ENCODE peak calls at places on chromosomes 11 and 22, in four cellular contexts. One of them, this sample, is unnamed.

GRCh38 chr11:100716848-100717247 is 29.8 kb downstream of the ARHGAP42 start:
- DNase-seq in tibial nerve: no peak
- DNase-seq in lung microvascular endothelial cell: no peak
- DNase-seq in kidney epithelial cell: no peak
- DNase-seq in this sample: no peak

GRCh38 chr11:105870521-105871113 is 151.4 kb downstream of the MSANTD4 start:
- DNase-seq in tibial nerve: no peak
- DNase-seq in lung microvascular endothelial cell: no peak
- DNase-seq in kidney epithelial cell: no peak
- DNase-seq in this sample: no peak

GRCh38 chr22:44329179-44329796 is 16.5 kb upstream of the SHISAL1 start:
- DNase-seq in kidney epithelial cell: no peak
- DNase-seq in tibial nerve: no peak
- DNase-seq in lung microvascular endothelial cell: no peak
- DNase-seq in this sample: no peak

GRCh38 chr11:74749127-74749964 is 697 bp downstream of the RNF169 start:
- DNase-seq in kidney epithelial cell: no peak
- DNase-seq in tibial nerve: no peak
- DNase-seq in lung microvascular endothelial cell: peak
- DNase-seq in this sample: no peak

GRCh38 chr11:57237204-57237681 is at the start of gene APLNR:
- DNase-seq in tibial nerve: no peak
- DNase-seq in kidney epithelial cell: no peak
- DNase-seq in lung microvascular endothelial cell: no peak
- DNase-seq in this sample: no peak

GRCh38 chr22:22110548-22111266 is 128.1 kb upstream of the TOP3B start:
- DNase-seq in kidney epithelial cell: peak
- DNase-seq in tibial nerve: no peak
- DNase-seq in lung microvascular endothelial cell: peak
- DNase-seq in this sample: no peak

GRCh38 chr11:62543680-62544444 is 2.7 kb downstream of the AHNAK start:
- DNase-seq in tibial nerve: no peak
- DNase-seq in lung microvascular endothelial cell: peak
- DNase-seq in kidney epithelial cell: no peak
- DNase-seq in this sample: no peak

GRCh38 chr11:12460441-12460840 is 83.1 kb downstream of the PARVA start:
- DNase-seq in tibial nerve: no peak
- DNase-seq in lung microvascular endothelial cell: no peak
- DNase-seq in kidney epithelial cell: no peak
- DNase-seq in this sample: no peak

GRCh38 chr11:46413755-46414465 is 22.3 kb upstream of the CHRM4 start:
- DNase-seq in kidney epithelial cell: no peak
- DNase-seq in lung microvascular endothelial cell: no peak
- DNase-seq in tibial nerve: no peak
- DNase-seq in this sample: no peak

GRCh38 chr11:128716661-128717210 is 22.9 kb downstream of the FLI1 start:
- DNase-seq in tibial nerve: no peak
- DNase-seq in kidney epithelial cell: no peak
- DNase-seq in lung microvascular endothelial cell: peak
- DNase-seq in this sample: no peak

GRCh38 chr11:30879322-30880020 is 293.3 kb upstream of the MPPED2 start:
- DNase-seq in kidney epithelial cell: no peak
- DNase-seq in tibial nerve: no peak
- DNase-seq in lung microvascular endothelial cell: peak
- DNase-seq in this sample: peak

GRCh38 chr22:43526951-43527350 is 115.1 kb downstream of the MPPED1 start:
- DNase-seq in kidney epithelial cell: no peak
- DNase-seq in lung microvascular endothelial cell: no peak
- DNase-seq in tibial nerve: no peak
- DNase-seq in this sample: no peak

GRCh38 chr22:22235564-22235963 is 9.0 kb upstream of the VPREB1 start:
- DNase-seq in tibial nerve: no peak
- DNase-seq in kidney epithelial cell: no peak
- DNase-seq in lung microvascular endothelial cell: peak
- DNase-seq in this sample: no peak

GRCh38 chr11:116931206-116931953 is 94.0 kb upstream of the APOA1 start:
- DNase-seq in lung microvascular endothelial cell: peak
- DNase-seq in kidney epithelial cell: no peak
- DNase-seq in tibial nerve: no peak
- DNase-seq in this sample: peak

GRCh38 chr22:39520874-39521857 is 804 bp downstream of the ATF4 start:
- DNase-seq in kidney epithelial cell: no peak
- DNase-seq in lung microvascular endothelial cell: peak
- DNase-seq in tibial nerve: peak
- DNase-seq in this sample: no peak

GRCh38 chr22:19822301-19823117 is 32.2 kb downstream of the GNB1L start:
- DNase-seq in lung microvascular endothelial cell: no peak
- DNase-seq in tibial nerve: no peak
- DNase-seq in kidney epithelial cell: no peak
- DNase-seq in this sample: no peak

GRCh38 chr11:34449013-34449412 is 10.3 kb downstream of the CAT start:
- DNase-seq in kidney epithelial cell: peak
- DNase-seq in tibial nerve: no peak
- DNase-seq in lung microvascular endothelial cell: no peak
- DNase-seq in this sample: no peak

GRCh38 chr22:49013707-49014106 is 814.0 kb downstream of the BRD1 start:
- DNase-seq in lung microvascular endothelial cell: no peak
- DNase-seq in tibial nerve: no peak
- DNase-seq in kidney epithelial cell: no peak
- DNase-seq in this sample: no peak

GRCh38 chr11:46557684-46558151 is 36.1 kb downstream of the AMBRA1 start:
- DNase-seq in tibial nerve: no peak
- DNase-seq in kidney epithelial cell: no peak
- DNase-seq in lung microvascular endothelial cell: peak
- DNase-seq in this sample: no peak

GRCh38 chr22:26416670-26417270 is 12.3 kb upstream of the ASPHD2 start:
- DNase-seq in lung microvascular endothelial cell: peak
- DNase-seq in tibial nerve: no peak
- DNase-seq in kidney epithelial cell: peak
- DNase-seq in this sample: no peak

GRCh38 chr22:48929276-48929790 is 898.3 kb downstream of the BRD1 start:
- DNase-seq in lung microvascular endothelial cell: no peak
- DNase-seq in kidney epithelial cell: no peak
- DNase-seq in tibial nerve: no peak
- DNase-seq in this sample: no peak

GRCh38 chr11:61477734-61478148 is 30.8 kb upstream of the LRRC10B start:
- DNase-seq in kidney epithelial cell: no peak
- DNase-seq in lung microvascular endothelial cell: peak
- DNase-seq in tibial nerve: peak
- DNase-seq in this sample: no peak

GRCh38 chr22:43829904-43830851 is 18.1 kb upstream of the EFCAB6 start:
- DNase-seq in lung microvascular endothelial cell: no peak
- DNase-seq in tibial nerve: peak
- DNase-seq in kidney epithelial cell: no peak
- DNase-seq in this sample: no peak

GRCh38 chr22:37416806-37417205 is 10.5 kb downstream of the ELFN2 start:
- DNase-seq in tibial nerve: no peak
- DNase-seq in lung microvascular endothelial cell: no peak
- DNase-seq in kidney epithelial cell: no peak
- DNase-seq in this sample: no peak

GRCh38 chr11:8773125-8773524 is 90.5 kb downstream of the RPL27A start:
- DNase-seq in lung microvascular endothelial cell: no peak
- DNase-seq in tibial nerve: no peak
- DNase-seq in kidney epithelial cell: no peak
- DNase-seq in this sample: no peak

GRCh38 chr22:45218974-45219373 is 21.7 kb downstream of the KIAA0930 start:
- DNase-seq in kidney epithelial cell: no peak
- DNase-seq in tibial nerve: no peak
- DNase-seq in lung microvascular endothelial cell: peak
- DNase-seq in this sample: no peak

GRCh38 chr11:64229090-64229958 is 1.0 kb upstream of the DNAJC4 start:
- DNase-seq in lung microvascular endothelial cell: no peak
- DNase-seq in tibial nerve: no peak
- DNase-seq in kidney epithelial cell: no peak
- DNase-seq in this sample: no peak

GRCh38 chr11:118353084-118353710 is 6.2 kb upstream of the UBE4A start:
- DNase-seq in lung microvascular endothelial cell: peak
- DNase-seq in tibial nerve: no peak
- DNase-seq in kidney epithelial cell: no peak
- DNase-seq in this sample: no peak

GRCh38 chr11:65918211-65919150 is at the start of gene C11orf68:
- DNase-seq in lung microvascular endothelial cell: peak
- DNase-seq in tibial nerve: no peak
- DNase-seq in kidney epithelial cell: no peak
- DNase-seq in this sample: no peak

GRCh38 chr22:44217346-44217745 is 36.6 kb downstream of the PARVG start:
- DNase-seq in tibial nerve: no peak
- DNase-seq in kidney epithelial cell: no peak
- DNase-seq in lung microvascular endothelial cell: no peak
- DNase-seq in this sample: no peak

GRCh38 chr11:26573896-26574295 is 1.8 kb upstream of the MUC15 start:
- DNase-seq in tibial nerve: no peak
- DNase-seq in kidney epithelial cell: no peak
- DNase-seq in lung microvascular endothelial cell: no peak
- DNase-seq in this sample: no peak

GRCh38 chr11:64356498-64357411 is 2.2 kb upstream of the RPS6KA4 start:
- DNase-seq in tibial nerve: no peak
- DNase-seq in lung microvascular endothelial cell: peak
- DNase-seq in kidney epithelial cell: no peak
- DNase-seq in this sample: no peak

GRCh38 chr11:133814588-133814987 is 30.7 kb downstream of the SPATA19 start:
- DNase-seq in tibial nerve: no peak
- DNase-seq in kidney epithelial cell: no peak
- DNase-seq in lung microvascular endothelial cell: no peak
- DNase-seq in this sample: no peak

GRCh38 chr22:17922925-17923898 is 101.1 kb downstream of the MICAL3 start:
- DNase-seq in kidney epithelial cell: peak
- DNase-seq in lung microvascular endothelial cell: peak
- DNase-seq in tibial nerve: no peak
- DNase-seq in this sample: no peak

GRCh38 chr11:34145073-34145472 is 39.6 kb downstream of the NAT10 start:
- DNase-seq in lung microvascular endothelial cell: no peak
- DNase-seq in tibial nerve: no peak
- DNase-seq in kidney epithelial cell: no peak
- DNase-seq in this sample: no peak

GRCh38 chr11:61725632-61726280 is 26.7 kb upstream of the MYRF start:
- DNase-seq in kidney epithelial cell: no peak
- DNase-seq in tibial nerve: no peak
- DNase-seq in lung microvascular endothelial cell: peak
- DNase-seq in this sample: no peak

This sample was measured in pulmonary artery endothelial cell.